ENCODE peak calls at places on chromosomes 12 and 14, in ten cellular contexts. Q is Peyer's patch, O is IMR-90, V is A549, W is PC-3, N is colonic mucosa, Z is transverse colon, S is tibial artery, J is psoas muscle, D is Karpas-422. R is an unnamed sample. For H3K4me1, the result is how much of the 10 kb centered on the place peaks cover.

GRCh38 chr14:71289536-71289935 is 382.3 kb downstream of the PCNX1 start:
- DNase-seq in V (no peak), D (no peak), Q (peak), O (no peak), Z (peak), W (peak), N (peak), S (no peak), J (no peak), R (no peak)

GRCh38 chr14:54781936-54782802 is 120.5 kb downstream of the GCH1 start:
- DNase-seq in Q (no peak), D (peak), O (no peak), S (peak), Z (no peak), J (no peak), N (no peak), V (no peak), W (no peak), R (no peak)

GRCh38 chr14:43247877-43248276 is 1259.2 kb downstream of the FSCB start:
- DNase-seq in S (no peak), Z (no peak), D (no peak), J (no peak), N (no peak), Q (no peak), V (no peak), O (no peak), W (no peak), R (no peak)

GRCh38 chr12:84756961-84757360 is 155.6 kb downstream of the SLC6A15 start:
- DNase-seq in V (no peak), D (no peak), O (peak), N (no peak), W (peak), J (no peak), Z (no peak), Q (no peak), S (no peak), R (no peak)

GRCh38 chr12:116159175-116159574 is 118.3 kb downstream of the MED13L start:
- DNase-seq in N (no peak), V (no peak), J (no peak), Z (no peak), O (peak), S (no peak), Q (no peak), D (no peak), W (no peak), R (no peak)

GRCh38 chr14:71467419-71467818 is 464.8 kb upstream of the RGS6 start:
- DNase-seq in O (no peak), W (no peak), Q (no peak), N (no peak), V (no peak), J (no peak), D (no peak), S (no peak), Z (no peak), R (no peak)

GRCh38 chr12:38445040-38445439 is 128.5 kb downstream of the ALG10B start:
- DNase-seq in S (no peak), J (no peak), Z (no peak), N (no peak), W (peak), O (no peak), Q (no peak), D (no peak), V (no peak), R (no peak)

GRCh38 chr12:34402228-34402898 is 380.1 kb downstream of the ALG10 start:
- DNase-seq in Z (peak), V (no peak), O (no peak), D (no peak), S (peak), J (peak), W (no peak), Q (peak), N (peak), R (peak)

GRCh38 chr14:95614335-95614734 is 71.9 kb upstream of the TCL1B start:
- DNase-seq in V (peak), Z (no peak), O (no peak), J (no peak), S (no peak), Q (no peak), D (peak), W (no peak), N (no peak), R (no peak)

GRCh38 chr14:68653108-68653507 is 139.8 kb downstream of the ZFP36L1 start:
- DNase-seq in Z (no peak), N (peak), W (no peak), D (no peak), Q (no peak), S (no peak), J (no peak), V (no peak), O (no peak), R (no peak)

GRCh38 chr12:82596484-82596883 is 90.2 kb upstream of the TMTC2 start:
- DNase-seq in Q (no peak), S (no peak), Z (no peak), D (no peak), V (no peak), N (no peak), J (no peak), O (no peak), W (no peak), R (no peak)

GRCh38 chr14:90341784-90342183 is 10.0 kb upstream of the NRDE2 start:
- DNase-seq in N (no peak), S (no peak), Z (no peak), Q (no peak), W (no peak), D (no peak), J (no peak), O (no peak), V (no peak), R (no peak)

GRCh38 chr12:100793182-100793581 is 1.4 kb upstream of the ANO4 start:
- DNase-seq in J (no peak), O (peak), V (no peak), D (no peak), S (no peak), Q (no peak), N (no peak), Z (no peak), W (peak), R (no peak)

GRCh38 chr12:30425445-30425844 is 270.2 kb downstream of the IPO8 start:
- DNase-seq in O (no peak), D (no peak), V (no peak), Z (no peak), S (no peak), J (no peak), W (no peak), Q (no peak), N (no peak), R (no peak)

GRCh38 chr14:96284008-96284407 is 28.0 kb downstream of the BDKRB1 start:
- DNase-seq in V (no peak), Z (no peak), W (no peak), N (no peak), J (no peak), Q (no peak), S (no peak), D (no peak), O (no peak), R (no peak)

GRCh38 chr12:120278137-120279069 is 12.9 kb upstream of the PXN start:
- DNase-seq in W (no peak), Q (no peak), N (no peak), S (no peak), J (no peak), D (no peak), V (no peak), Z (no peak), O (no peak), R (no peak)

GRCh38 chr14:25953532-25954144 is 644.2 kb downstream of the NOVA1 start:
- DNase-seq in S (peak), D (no peak), V (no peak), O (no peak), Z (peak), Q (no peak), N (peak), W (peak), J (peak), R (no peak)

GRCh38 chr12:46562625-46563228 is 190.2 kb upstream of the SLC38A2 start:
- DNase-seq in V (peak), S (no peak), N (no peak), J (no peak), W (peak), Z (no peak), Q (no peak), O (peak), D (no peak), R (no peak)

GRCh38 chr12:24608637-24609285 is 340.1 kb downstream of the BCAT1 start:
- DNase-seq in O (peak), V (no peak), J (no peak), D (no peak), W (no peak), Z (no peak), N (no peak), Q (no peak), S (no peak), R (no peak)

GRCh38 chr14:27587103-27587502 is 989.3 kb upstream of the NOVA1 start:
- DNase-seq in D (no peak), V (no peak), Z (no peak), J (no peak), N (no peak), W (no peak), S (no peak), Q (no peak), O (no peak), R (no peak)

GRCh38 chr14:72104011-72104613 is 171.9 kb downstream of the RGS6 start:
- DNase-seq in O (no peak), S (no peak), V (peak), J (no peak), D (peak), Z (peak), Q (no peak), W (peak), N (no peak), R (peak)

DNA sequence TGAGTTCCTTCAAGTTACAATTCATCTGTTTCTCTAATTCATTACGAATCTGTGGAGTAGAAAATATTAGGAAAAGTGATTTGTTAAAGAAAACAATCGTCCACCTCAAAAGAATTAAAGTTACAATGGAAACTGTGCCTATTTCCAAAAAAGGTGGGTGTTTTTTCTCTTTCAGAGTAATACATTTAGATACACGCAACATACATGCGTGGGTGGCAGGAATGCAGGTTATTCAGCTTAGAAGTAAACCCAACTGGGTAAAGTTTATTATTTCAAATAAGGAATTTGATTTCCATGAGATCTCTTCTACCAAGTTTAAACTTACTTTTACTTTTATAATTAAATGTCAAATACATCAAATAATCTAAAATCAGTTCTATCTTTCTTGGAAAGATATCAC is 52.2 kb downstream of the SSH1 start:
- DNase-seq in W (no peak), Q (no peak), N (no peak), J (no peak), O (peak), S (no peak), V (no peak), D (no peak), Z (no peak), R (no peak)
- H3K4me1 ChIP-seq in W (under half), Q (under half), N (under half), J (under half), O (under half), S (under half), V (under half), D (under half), Z (under half), R (under half)

GRCh38 chr14:65206078-65206447 is 103.7 kb upstream of the MAX start:
- DNase-seq in J (no peak), W (no peak), N (no peak), O (no peak), Q (no peak), S (no peak), D (no peak), V (no peak), Z (no peak), R (no peak)
- H3K4me1 ChIP-seq in J (under half), W (under half), N (under half), O (under half), Q (under half), S (under half), D (half or more), V (under half), Z (under half), R (under half)

GRCh38 chr12:109714141-109714912 is 702 bp downstream of the FAM222A start:
- DNase-seq in D (peak), N (peak), O (peak), Q (peak), V (peak), J (peak), Z (peak), S (peak), W (peak), R (peak)
- H3K4me1 ChIP-seq in D (under half), N (under half), O (under half), Q (under half), V (under half), J (under half), Z (under half), S (under half), W (under half), R (under half)

GRCh38 chr12:121455766-121456420 is 56.0 kb downstream of the RNF34 start:
- DNase-seq in O (no peak), N (no peak), D (no peak), S (no peak), V (no peak), Z (no peak), Q (no peak), J (no peak), W (no peak), R (no peak)
- H3K4me1 ChIP-seq in O (under half), N (under half), D (under half), S (under half), V (under half), Z (under half), Q (under half), J (under half), W (under half), R (under half)

GRCh38 chr14:52937869-52938268 is 13.0 kb downstream of the FERMT2 start:
- DNase-seq in V (no peak), N (no peak), J (no peak), O (no peak), D (no peak), Z (no peak), S (no peak), Q (no peak), W (no peak), R (no peak)
- H3K4me1 ChIP-seq in V (under half), N (under half), J (half or more), O (under half), D (under half), Z (under half), S (under half), Q (under half), W (under half), R (half or more)

DNA sequence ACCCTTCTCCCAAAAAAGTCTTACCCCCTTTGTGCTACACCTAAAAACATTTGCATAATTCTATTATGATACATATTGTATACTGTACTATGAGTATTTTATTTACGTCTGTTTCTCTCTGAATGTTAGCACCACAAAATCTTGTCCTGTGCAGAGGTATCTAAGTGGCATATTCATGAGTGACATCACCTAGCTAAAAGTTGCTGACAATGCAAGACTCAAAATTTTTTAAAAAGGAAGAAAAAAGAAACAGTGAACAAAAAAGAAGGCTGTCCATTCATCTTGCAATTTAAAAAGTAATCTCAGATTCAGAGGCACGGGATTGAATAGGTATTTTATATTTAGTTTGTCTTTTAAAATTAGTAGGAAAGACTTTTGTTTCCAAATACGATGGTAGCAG is 69.4 kb downstream of the KITLG start:
- DNase-seq in Z (no peak), J (no peak), N (no peak), Q (no peak), W (no peak), S (no peak), D (no peak), O (no peak), V (no peak), R (no peak)
- H3K4me1 ChIP-seq in Z (under half), J (under half), N (under half), Q (under half), W (under half), S (under half), D (under half), O (under half), V (under half), R (under half)